ENCODE peak calls at places on chromosomes 5 and 9, in six cellular contexts. F is H1, V is MM.1S, Z is GM12865, I is HepG2, X is fibroblast of mammary gland. Y is an unnamed sample.

GRCh38 chr9:116566677-116567488 is 120.2 kb upstream of the TRIM32 start:
- DNase-seq in V (no peak), X (peak), Z (no peak), F (no peak), I (peak), Y (peak)

GRCh38 chr9:86639899-86640379 is 285.7 kb upstream of the TUT7 start:
- DNase-seq in F (no peak), V (no peak), I (no peak), X (no peak), Z (no peak), Y (peak)

GRCh38 chr5:1268666-1269065 is 26.2 kb downstream of the TERT start:
- DNase-seq in F (no peak), I (no peak), X (no peak), Z (peak), V (peak), Y (no peak)

GRCh38 chr5:156396063-156396829 is 69.3 kb downstream of the SGCD start:
- DNase-seq in V (no peak), I (no peak), Z (no peak), F (no peak), X (peak), Y (no peak)

GRCh38 chr5:3466392-3466791 is 129.2 kb upstream of the IRX1 start:
- DNase-seq in V (no peak), F (no peak), X (no peak), I (no peak), Z (no peak), Y (no peak)

GRCh38 chr5:95731571-95732554 is 727 bp downstream of the RHOBTB3 start:
- DNase-seq in I (peak), Z (peak), V (no peak), X (peak), F (peak), Y (no peak)

GRCh38 chr5:16616536-16617271 is at the start of gene RETREG1:
- DNase-seq in I (no peak), V (peak), X (no peak), Z (peak), F (peak), Y (no peak)

GRCh38 chr9:133375116-133375723 is 640 bp downstream of the SURF4 start:
- DNase-seq in V (peak), X (peak), F (no peak), Z (peak), I (peak), Y (no peak)

GRCh38 chr9:114452219-114453169 is 52.8 kb downstream of the WHRN start:
- DNase-seq in X (no peak), I (no peak), F (no peak), V (peak), Z (no peak), Y (no peak)

GRCh38 chr9:136264803-136265405 is 19.3 kb upstream of the QSOX2 start:
- DNase-seq in Z (no peak), V (no peak), F (no peak), I (no peak), X (no peak), Y (no peak)

GRCh38 chr5:113336975-113337374 is 97.8 kb downstream of the TSSK1B start:
- DNase-seq in F (peak), I (peak), Z (peak), V (peak), X (peak), Y (no peak)

GRCh38 chr5:122078116-122078865 is at the start of gene LOX:
- DNase-seq in Z (no peak), F (peak), V (no peak), X (peak), I (peak), Y (no peak)

GRCh38 chr9:99722852-99723251 is 98.8 kb upstream of the NR4A3 start:
- DNase-seq in Z (no peak), X (no peak), V (no peak), F (no peak), I (no peak), Y (no peak)

GRCh38 chr9:131107760-131108159 is 11.4 kb downstream of the AIF1L start:
- DNase-seq in I (no peak), V (no peak), Z (no peak), X (no peak), F (no peak), Y (no peak)

GRCh38 chr9:128703616-128704355 is 1.5 kb downstream of the PKN3 start:
- DNase-seq in I (no peak), F (no peak), V (no peak), X (no peak), Z (no peak), Y (no peak)
- H3K4me3 ChIP-seq in I (peak), F (peak), V (no peak), X (peak), Z (no peak), Y (no peak)

GRCh38 chr5:27477550-27477949 is 439.2 kb upstream of the CDH9 start:
- DNase-seq in V (no peak), F (no peak), I (no peak), X (no peak), Z (no peak), Y (no peak)
- TF ChIP-seq CTCF in V (no peak), F (no peak), I (no peak), X (no peak), Z (no peak), Y (no peak)

DNA sequence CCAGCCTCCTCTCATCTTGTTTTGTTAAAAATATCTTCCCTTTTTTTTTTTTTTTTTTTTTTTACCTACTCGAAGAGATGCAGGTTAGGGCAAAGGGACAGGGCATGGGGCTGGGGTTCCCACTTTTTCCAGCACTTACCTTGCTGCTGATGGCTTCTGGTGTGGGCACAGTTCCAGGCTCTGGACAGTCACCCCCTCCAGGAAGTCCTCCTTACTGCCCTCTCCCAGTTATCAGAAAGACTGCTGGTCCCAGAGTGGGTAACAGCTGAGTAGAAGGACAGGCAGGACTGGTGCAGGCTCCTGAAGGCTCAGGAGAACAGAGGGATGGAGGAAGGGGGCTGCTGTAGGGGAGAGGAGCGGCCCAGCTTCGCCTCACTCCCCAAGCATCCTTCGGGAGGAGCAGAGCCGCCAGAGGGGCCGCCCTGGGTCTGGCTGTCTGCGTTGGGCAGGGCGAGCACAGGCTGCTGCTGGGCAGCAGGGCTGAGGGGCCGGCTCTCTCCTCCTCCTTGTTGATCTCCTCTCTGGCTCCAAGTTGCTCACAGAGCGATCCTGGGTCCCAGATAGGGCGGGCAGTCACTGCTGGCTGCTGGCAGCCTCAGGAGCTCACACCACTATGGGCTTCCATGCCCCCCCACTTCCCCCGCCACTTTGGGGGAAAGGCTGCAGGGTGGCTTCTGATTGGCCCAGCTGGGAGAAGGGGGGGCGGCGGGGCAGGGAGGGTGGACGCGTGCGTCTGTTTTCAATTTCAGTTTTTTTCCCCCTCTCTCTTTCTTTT is at the start of gene PDGFRB:
- DNase-seq in Z (peak), V (peak), F (peak), X (peak), I (no peak), Y (no peak)
- H3K4me3 ChIP-seq in Z (peak), V (peak), F (peak), X (peak), I (no peak), Y (no peak)

GRCh38 chr9:1429328-1429727 is 379.2 kb downstream of the DMRT2 start:
- DNase-seq in V (no peak), I (peak), Z (peak), X (peak), F (peak), Y (peak)

DNA sequence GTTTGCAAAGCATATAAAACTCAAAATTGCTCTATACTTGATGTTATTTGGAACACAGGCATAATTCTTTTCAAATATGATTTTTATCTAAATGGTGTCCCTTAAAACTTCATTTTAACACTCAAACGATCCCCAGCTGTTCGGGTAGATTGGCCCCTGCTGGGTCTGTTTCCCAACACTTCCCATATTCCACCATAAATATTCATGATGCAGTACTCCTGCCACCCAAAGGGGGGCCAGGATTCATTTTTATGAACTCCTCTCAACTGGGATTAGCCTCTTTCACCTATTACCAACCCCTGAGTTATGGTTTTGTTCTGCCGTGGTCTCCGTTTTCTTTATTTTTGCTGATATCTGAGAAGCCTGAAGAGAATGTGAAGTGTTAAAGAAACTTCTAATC is 383.9 kb downstream of the DMRT2 start:
- DNase-seq in Z (no peak), X (no peak), F (no peak), I (no peak), V (no peak), Y (no peak)
- TF ChIP-seq CTCF in Z (no peak), X (peak), F (no peak), I (no peak), V (peak), Y (peak)

Y was measured in LNCaP clone FGC.